ENCODE peak calls at places on chromosomes 7 and 10, in six cellular contexts. I, T, R, D, P and E are unnamed samples.

GRCh38 chr10:112832361-112832878 is 117.6 kb upstream of the TCF7L2 start:
- DNase-seq in D (no peak), P (no peak), T (no peak), R (peak; percentile 54), I (no peak), E (no peak)

GRCh38 chr7:95630702-95631458 is 34.6 kb upstream of the PDK4 start:
- DNase-seq in R (no peak), D (peak; percentile 29), P (peak; percentile 45), I (peak; percentile 43), T (no peak), E (no peak)

GRCh38 chr7:2720024-2720423 is 32.0 kb downstream of the AMZ1 start:
- DNase-seq in D (no peak), P (no peak), T (no peak), I (no peak), R (no peak), E (no peak)

GRCh38 chr10:43781480-43782361 is 133.0 kb upstream of the ZNF32 start:
- DNase-seq in T (no peak), D (peak; percentile 3), P (no peak), I (peak; percentile 13), R (peak; percentile 21), E (no peak)

GRCh38 chr10:18918545-18918944 is 130.1 kb upstream of the MALRD1 start:
- DNase-seq in I (peak; percentile 23), R (peak; percentile 8), T (no peak), D (no peak), P (peak; percentile 30), E (peak; percentile 90)

GRCh38 chr10:101063162-101063525 is 1.4 kb downstream of the KAZALD1 start:
- DNase-seq in T (no peak), R (no peak), D (no peak), P (no peak), I (no peak), E (no peak)

GRCh38 chr7:7564323-7564780 is 2.3 kb upstream of the MIOS start:
- DNase-seq in R (peak; percentile 70), I (peak; percentile 29), T (no peak), D (peak; percentile 91), P (peak; percentile 80), E (peak; percentile 4)

GRCh38 chr7:123657304-123657685 is 1.6 kb downstream of the LMOD2 start:
- DNase-seq in D (no peak), I (no peak), R (no peak), P (no peak), T (no peak), E (no peak)

GRCh38 chr7:299169-299568 is 9.2 kb downstream of the FOXL3 start:
- DNase-seq in R (no peak), D (no peak), P (no peak), I (no peak), T (no peak), E (no peak)

GRCh38 chr7:20267482-20267881 is 50.3 kb upstream of the MACC1 start:
- DNase-seq in D (no peak), P (no peak), T (no peak), I (no peak), R (no peak), E (no peak)

GRCh38 chr7:101952355-101953247 is 135.2 kb downstream of the CUX1 start:
- DNase-seq in T (peak; percentile 78), D (peak; percentile 71), I (peak; percentile 80), P (peak; percentile 92), R (peak; percentile 51), E (peak; percentile 61)

GRCh38 chr7:2804227-2804763 is 39.8 kb downstream of the GNA12 start:
- DNase-seq in P (no peak), R (peak; percentile 58), T (no peak), I (no peak), D (no peak), E (no peak)

GRCh38 chr7:143929224-143929920 is 5.7 kb upstream of the OR2F2 start:
- DNase-seq in I (no peak), R (no peak), D (no peak), T (no peak), P (peak; percentile 32), E (no peak)

GRCh38 chr7:47255007-47255406 is 326.9 kb downstream of the TNS3 start:
- DNase-seq in I (no peak), R (no peak), P (no peak), T (no peak), D (no peak), E (no peak)

GRCh38 chr10:33927347-33927746 is 592.9 kb upstream of the NRP1 start:
- DNase-seq in D (no peak), I (peak; percentile 38), T (no peak), R (no peak), P (peak; percentile 62), E (no peak)

GRCh38 chr10:98077223-98077622 is 46.8 kb upstream of the CRTAC1 start:
- DNase-seq in P (no peak), D (no peak), R (no peak), T (no peak), I (no peak), E (no peak)

GRCh38 chr10:44974628-44975431 is 3.8 kb downstream of the DEPP1 start:
- DNase-seq in D (peak; percentile 39), R (peak; percentile 83), P (peak; percentile 49), T (peak; percentile 89), I (peak; percentile 83), E (no peak)

GRCh38 chr7:77444123-77444522 is 28.0 kb upstream of the GSAP start:
- DNase-seq in I (no peak), D (no peak), P (peak; percentile 40), R (no peak), T (no peak), E (no peak)

GRCh38 chr7:46147871-46148270 is 226.8 kb upstream of the IGFBP3 start:
- DNase-seq in P (no peak), R (no peak), D (no peak), I (no peak), T (no peak), E (no peak)

GRCh38 chr10:19832624-19833507 is 16.6 kb downstream of the PLXDC2 start:
- DNase-seq in D (no peak), P (peak; percentile 55), R (no peak), I (no peak), T (no peak), E (no peak)

GRCh38 chr7:371779-372545 is 82.0 kb downstream of the FOXL3 start:
- DNase-seq in R (no peak), T (peak; percentile 57), D (no peak), I (no peak), P (no peak), E (no peak)

GRCh38 chr7:2002561-2003450 is 229.9 kb downstream of the MAD1L1 start:
- DNase-seq in I (no peak), R (no peak), T (peak; percentile 51), P (no peak), D (no peak), E (no peak)

GRCh38 chr10:86752311-86752710 is 4.1 kb upstream of the BMPR1A start:
- DNase-seq in R (peak; percentile 60), I (no peak), D (no peak), T (no peak), P (no peak), E (no peak)

GRCh38 chr7:45921699-45922519 is 837 bp upstream of the IGFBP3 start:
- DNase-seq in T (no peak), R (peak; percentile 78), D (peak; percentile 68), P (peak; percentile 69), I (peak; percentile 79), E (no peak)

GRCh38 chr7:20343954-20344353 is 13.3 kb downstream of the ITGB8 start:
- DNase-seq in D (no peak), I (no peak), R (no peak), P (no peak), T (no peak), E (no peak)

GRCh38 chr10:75404335-75405200 is 3.0 kb upstream of the ZNF503 start:
- DNase-seq in I (no peak), T (no peak), D (no peak), P (no peak), R (peak; percentile 75), E (no peak)

GRCh38 chr10:91592282-91593020 is 40.4 kb downstream of the PPP1R3C start:
- DNase-seq in D (no peak), P (no peak), I (no peak), T (no peak), R (no peak), E (no peak)

GRCh38 chr7:136064098-136064497 is 86.9 kb upstream of the MTPN start:
- DNase-seq in P (no peak), D (no peak), T (no peak), I (no peak), R (no peak), E (no peak)

GRCh38 chr10:49698679-49699078 is 19.2 kb downstream of the C10orf53 start:
- DNase-seq in T (no peak), I (no peak), R (no peak), P (no peak), D (no peak), E (no peak)
- TF ChIP-seq CTCF in T (no peak), I (no peak), R (no peak), P (no peak), D (no peak), E (no peak)

GRCh38 chr7:84100866-84101265 is 93.7 kb downstream of the SEMA3A start:
- DNase-seq in I (peak; percentile 41), T (no peak), D (peak; percentile 22), P (peak; percentile 76), R (peak; percentile 10), E (no peak)
- TF ChIP-seq CTCF in I (peak; percentile 40), T (no peak), D (peak; percentile 47), P (peak; percentile 46), R (no peak), E (peak; percentile 41)

DNA sequence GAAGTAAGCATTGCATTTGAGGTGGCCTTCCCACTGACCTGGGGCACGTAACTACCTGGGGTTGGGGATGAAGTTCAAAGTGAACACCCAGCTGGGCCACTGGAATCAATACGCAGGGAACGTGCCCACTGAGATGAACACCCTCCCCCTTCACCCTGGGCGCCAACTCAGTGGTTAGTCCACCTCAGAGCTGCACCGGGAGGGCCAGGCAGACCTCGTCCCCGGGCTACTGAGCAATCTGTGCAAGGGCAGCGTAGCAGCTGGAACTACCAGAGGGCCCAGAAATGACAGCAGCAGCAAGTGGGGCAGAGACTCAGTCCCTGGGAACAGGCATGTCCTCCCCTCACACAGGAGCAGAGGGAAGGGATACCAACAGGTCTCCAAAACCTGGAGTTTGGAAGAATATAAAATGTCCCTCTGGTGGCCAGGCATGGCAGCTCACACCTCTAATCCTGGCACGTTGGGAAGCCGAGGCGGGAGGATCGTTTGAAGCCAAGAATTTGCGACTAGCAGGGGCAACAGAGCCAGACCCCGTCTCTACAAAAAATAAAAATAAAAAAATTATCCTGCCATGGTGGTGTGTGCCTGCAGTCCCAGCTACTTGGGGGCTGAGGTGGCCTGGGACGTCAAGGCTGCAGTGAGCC is 143.9 kb downstream of the SH3PXD2A start:
- DNase-seq in D (no peak), T (no peak), I (no peak), P (no peak), R (no peak), E (no peak)
- TF ChIP-seq CTCF in D (peak; percentile 62), T (no peak), I (peak; percentile 1), P (peak; percentile 6), R (peak; percentile 14), E (peak; percentile 18)

DNA sequence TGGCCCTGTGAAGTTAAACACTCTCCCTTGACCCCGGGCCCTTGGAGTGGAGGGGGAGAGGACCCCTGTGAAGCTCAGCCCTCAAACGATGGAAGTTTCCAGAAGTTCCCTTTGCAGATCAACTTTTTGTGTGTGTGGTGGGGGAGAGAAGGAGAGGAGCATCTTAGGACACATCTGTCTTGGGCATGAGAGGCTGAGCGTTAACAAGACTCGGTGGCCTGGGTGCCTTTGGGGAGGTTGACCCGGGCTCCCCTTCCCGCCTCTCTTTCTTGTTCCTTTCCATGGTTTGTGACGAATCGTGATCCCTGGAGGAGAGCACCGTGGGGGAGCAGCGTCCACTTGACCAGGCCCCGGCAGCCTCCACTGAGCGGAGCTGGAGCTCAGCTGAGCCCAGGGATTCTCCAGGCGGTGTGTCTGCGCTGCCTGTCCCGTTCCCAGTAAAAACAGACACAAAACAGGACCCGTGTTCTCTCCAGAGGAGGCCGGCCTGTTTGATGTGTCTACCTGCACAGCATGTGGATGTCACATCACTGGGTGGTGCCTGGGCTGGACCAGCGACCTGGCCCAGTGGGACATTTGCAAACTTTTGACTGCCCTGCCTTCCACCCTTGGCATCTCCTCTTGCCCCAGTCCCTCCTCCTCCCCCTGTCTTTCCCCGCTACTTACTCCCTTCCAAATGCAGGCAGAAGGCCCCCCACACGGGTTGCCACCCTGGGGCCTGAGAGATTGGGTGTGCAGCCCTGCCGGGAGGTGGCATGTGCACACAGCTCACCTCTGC is 1.7 kb upstream of the SHH start:
- DNase-seq in T (no peak), I (no peak), P (no peak), R (no peak), D (no peak), E (no peak)
- TF ChIP-seq CTCF in T (no peak), I (no peak), P (no peak), R (no peak), D (no peak), E (no peak)